ENCODE peak calls at places on chromosomes 12 and 14, in ten cellular contexts. L is right atrium auricular region; A is transverse colon; V is spleen; J is mucosa of descending colon; N is brain microvascular endothelial cell; I is CD4-positive, alpha-beta T cell; U is epithelial cell of esophagus; O is PC-3; B is uterus. D is an unnamed sample.

GRCh38 chr14:79510659-79511058 is 700.6 kb downstream of the DIO2 start:
- DNase-seq in L (no peak), A (no peak), V (no peak), J (no peak), N (peak; percentile 88), I (no peak), U (peak; percentile 77), O (peak; percentile 15), B (no peak), D (no peak)

GRCh38 chr14:59275668-59276067 is 87.2 kb downstream of the DAAM1 start:
- DNase-seq in L (no peak), A (no peak), V (no peak), J (no peak), N (peak; percentile 66), I (no peak), U (peak; percentile 90), O (peak; percentile 100), B (no peak), D (no peak)

GRCh38 chr14:73428354-73428824 is 30.0 kb downstream of the NUMB start:
- DNase-seq in L (no peak), A (no peak), V (no peak), J (no peak), N (no peak), I (no peak), U (no peak), O (no peak), B (no peak), D (no peak)

GRCh38 chr14:73645248-73645610 is 443 bp downstream of the DNAL1 start:
- DNase-seq in L (no peak), A (no peak), V (no peak), J (no peak), N (no peak), I (no peak), U (no peak), O (no peak), B (no peak), D (no peak)

GRCh38 chr14:81464253-81465001 is 64.3 kb upstream of the STON2 start:
- DNase-seq in L (no peak), A (peak; percentile 54), V (no peak), J (no peak), N (peak; percentile 65), I (peak; percentile 33), U (peak; percentile 58), O (peak; percentile 88), B (peak; percentile 49), D (no peak)

GRCh38 chr12:57864811-57865751 is 18.6 kb upstream of the CTDSP2 start:
- DNase-seq in L (peak; percentile 83), A (peak; percentile 82), V (peak; percentile 89), J (peak; percentile 81), N (peak; percentile 74), I (no peak), U (peak; percentile 80), O (peak; percentile 77), B (peak; percentile 86), D (peak; percentile 87)

GRCh38 chr12:116559330-116560080 is at the start of gene MAP1LC3B2:
- DNase-seq in L (no peak), A (peak; percentile 84), V (peak; percentile 94), J (peak; percentile 92), N (peak; percentile 65), I (peak; percentile 53), U (peak; percentile 94), O (peak; percentile 74), B (no peak), D (no peak)

GRCh38 chr12:113016796-113017195 is 38.5 kb downstream of the OAS2 start:
- DNase-seq in L (no peak), A (no peak), V (no peak), J (no peak), N (no peak), I (no peak), U (no peak), O (no peak), B (no peak), D (no peak)

GRCh38 chr12:116977465-116978380 is 67.0 kb downstream of the FBXW8 start:
- DNase-seq in L (no peak), A (no peak), V (no peak), J (no peak), N (no peak), I (no peak), U (no peak), O (no peak), B (no peak), D (no peak)

GRCh38 chr12:50477241-50477832 is 27.4 kb upstream of the DIP2B start:
- DNase-seq in L (no peak), A (no peak), V (no peak), J (no peak), N (no peak), I (no peak), U (no peak), O (no peak), B (no peak), D (no peak)

GRCh38 chr14:99781091-99781490 is 12.1 kb upstream of the EML1 start:
- DNase-seq in L (no peak), A (no peak), V (no peak), J (no peak), N (no peak), I (no peak), U (no peak), O (no peak), B (peak; percentile 9), D (no peak)

GRCh38 chr14:28768549-28768870 is 1.9 kb downstream of the FOXG1 start:
- DNase-seq in L (no peak), A (no peak), V (no peak), J (no peak), N (no peak), I (no peak), U (no peak), O (no peak), B (no peak), D (no peak)

GRCh38 chr12:53659011-53659551 is 16.8 kb downstream of the ATP5MC2 start:
- DNase-seq in L (peak; percentile 82), A (peak; percentile 67), V (no peak), J (no peak), N (peak; percentile 70), I (no peak), U (peak; percentile 18), O (peak; percentile 95), B (no peak), D (no peak)

GRCh38 chr12:46391630-46392029 is 19.1 kb upstream of the SLC38A2 start:
- DNase-seq in L (no peak), A (no peak), V (no peak), J (no peak), N (peak; percentile 65), I (no peak), U (no peak), O (no peak), B (no peak), D (no peak)

GRCh38 chr14:60977848-60978247 is 3.0 kb downstream of the TRMT5 start:
- DNase-seq in L (no peak), A (no peak), V (no peak), J (no peak), N (no peak), I (no peak), U (no peak), O (no peak), B (no peak), D (no peak)

GRCh38 chr14:69750495-69750894 is 16.4 kb upstream of the SRSF5 start:
- DNase-seq in L (no peak), A (no peak), V (no peak), J (no peak), N (no peak), I (no peak), U (no peak), O (no peak), B (no peak), D (no peak)

GRCh38 chr12:80157640-80158039 is 58.3 kb downstream of the OTOGL start:
- DNase-seq in L (no peak), A (no peak), V (no peak), J (no peak), N (peak; percentile 30), I (no peak), U (no peak), O (peak; percentile 35), B (no peak), D (no peak)

GRCh38 chr12:31016057-31016456 is 57.6 kb upstream of the DDX11 start:
- DNase-seq in L (no peak), A (no peak), V (peak; percentile 51), J (no peak), N (no peak), I (no peak), U (no peak), O (no peak), B (peak; percentile 4), D (no peak)

GRCh38 chr12:62689042-62689839 is 222.6 kb downstream of the MON2 start:
- DNase-seq in L (no peak), A (no peak), V (no peak), J (no peak), N (no peak), I (no peak), U (no peak), O (peak; percentile 20), B (no peak), D (no peak)

GRCh38 chr12:121570467-121571283 is 10.1 kb downstream of the KDM2B start:
- DNase-seq in L (no peak), A (no peak), V (no peak), J (no peak), N (no peak), I (no peak), U (no peak), O (no peak), B (no peak), D (no peak)

GRCh38 chr12:127014079-127014478 is 1252.9 kb upstream of the TMEM132C start:
- DNase-seq in L (no peak), A (no peak), V (no peak), J (no peak), N (no peak), I (no peak), U (no peak), O (no peak), B (no peak), D (no peak)

GRCh38 chr12:99598785-99599184 is 48.8 kb upstream of the GARIN6 start:
- DNase-seq in L (no peak), A (no peak), V (no peak), J (no peak), N (no peak), I (no peak), U (no peak), O (no peak), B (no peak), D (no peak)
- TF ChIP-seq CTCF in L (no peak), A (no peak), V (no peak), J (no peak), N (no peak), I (no peak), U (no peak), O (no peak), B (no peak), D (no peak)

GRCh38 chr14:77872152-77872551 is 72.2 kb downstream of the ADCK1 start:
- DNase-seq in L (no peak), A (no peak), V (no peak), J (no peak), N (no peak), I (no peak), U (no peak), O (no peak), B (no peak), D (peak; percentile 59)
- TF ChIP-seq CTCF in L (no peak), A (no peak), V (no peak), J (no peak), N (no peak), I (no peak), U (no peak), O (no peak), B (no peak), D (no peak)

GRCh38 chr14:54555651-54556050 is 11.3 kb upstream of the SAMD4A start:
- DNase-seq in L (no peak), A (no peak), V (no peak), J (no peak), N (no peak), I (no peak), U (no peak), O (peak; percentile 51), B (no peak), D (no peak)
- TF ChIP-seq CTCF in L (no peak), A (no peak), V (no peak), J (no peak), N (peak; percentile 42), I (no peak), U (no peak), O (peak; percentile 74), B (no peak), D (peak; percentile 63)

GRCh38 chr14:92706386-92706785 is 42.0 kb downstream of the LGMN start:
- DNase-seq in L (no peak), A (no peak), V (no peak), J (no peak), N (no peak), I (no peak), U (no peak), O (no peak), B (no peak), D (peak; percentile 73)
- TF ChIP-seq CTCF in L (no peak), A (no peak), V (no peak), J (no peak), N (no peak), I (no peak), U (no peak), O (no peak), B (no peak), D (no peak)

D was measured in chondrocyte.